ENCODE peak calls at places on chromosomes 13 and 19, in four cellular contexts. D, X, W and Q are unnamed samples.

GRCh38 chr19:45693168-45693788 is 812 bp downstream of the QPCTL start:
- DNase-seq in X (peak; percentile 80), W (peak; percentile 85), D (peak; percentile 88), Q (peak; percentile 81)

GRCh38 chr19:498977-499623 is 2.8 kb downstream of the MADCAM1 start:
- DNase-seq in D (no peak), W (no peak), X (no peak), Q (no peak)

GRCh38 chr19:18173572-18174294 is at the start of gene IFI30:
- DNase-seq in D (peak; percentile 76), W (peak; percentile 69), X (peak; percentile 68), Q (peak; percentile 73)

GRCh38 chr19:45363861-45364459 is 6.4 kb downstream of the ERCC2 start:
- DNase-seq in W (no peak), D (no peak), X (no peak), Q (no peak)

GRCh38 chr13:106047859-106048258 is 487.6 kb downstream of the EFNB2 start:
- DNase-seq in X (no peak), W (no peak), D (no peak), Q (no peak)

GRCh38 chr13:114319441-114319871 is 5.2 kb downstream of the CHAMP1 start:
- DNase-seq in X (no peak), W (peak; percentile 77), D (no peak), Q (no peak)

GRCh38 chr13:106772202-106772601 is 204.3 kb upstream of the ARGLU1 start:
- DNase-seq in W (no peak), D (no peak), X (no peak), Q (no peak)

GRCh38 chr19:15265849-15266248 is 33.6 kb upstream of the EPHX3 start:
- DNase-seq in W (no peak), X (no peak), D (no peak), Q (peak; percentile 76)

GRCh38 chr19:17952041-17952976 is 14.6 kb upstream of the KCNN1 start:
- DNase-seq in W (no peak), X (peak; percentile 56), D (peak; percentile 50), Q (no peak)

GRCh38 chr13:61109741-61110140 is 305.9 kb downstream of the PCDH20 start:
- DNase-seq in W (no peak), X (no peak), D (no peak), Q (no peak)

GRCh38 chr13:95176611-95177259 is 124.5 kb downstream of the ABCC4 start:
- DNase-seq in X (no peak), D (no peak), W (peak; percentile 28), Q (no peak)

GRCh38 chr13:44084146-44084545 is 204.4 kb downstream of the LACC1 start:
- DNase-seq in D (no peak), W (no peak), X (no peak), Q (no peak)

GRCh38 chr19:38640368-38640767 is 7.1 kb upstream of the ACTN4 start:
- DNase-seq in W (no peak), X (no peak), D (no peak), Q (no peak)

GRCh38 chr19:34504809-34505291 is 23.3 kb downstream of the WTIP start:
- DNase-seq in W (no peak), X (no peak), D (no peak), Q (no peak)

GRCh38 chr13:29362849-29363604 is 232.5 kb downstream of the SLC7A1 start:
- DNase-seq in X (no peak), W (peak; percentile 60), D (peak; percentile 78), Q (no peak)

GRCh38 chr13:113548171-113548641 is 36.3 kb upstream of the TFDP1 start:
- DNase-seq in D (peak; percentile 45), X (peak; percentile 22), W (no peak), Q (no peak)

GRCh38 chr19:32614916-32615315 is 33.9 kb downstream of the PDCD5 start:
- DNase-seq in X (no peak), D (no peak), W (no peak), Q (no peak)

GRCh38 chr13:23510979-23511735 is 59.1 kb upstream of the TNFRSF19 start:
- DNase-seq in W (peak; percentile 24), X (no peak), D (peak; percentile 54), Q (no peak)

GRCh38 chr13:106619688-106620555 is 52.0 kb upstream of the ARGLU1 start:
- DNase-seq in W (peak; percentile 62), X (no peak), D (peak; percentile 79), Q (no peak)

GRCh38 chr13:52406629-52407028 is 657 bp upstream of the THSD1 start:
- DNase-seq in D (no peak), X (no peak), W (no peak), Q (no peak)

GRCh38 chr13:106591299-106591698 is 23.4 kb upstream of the ARGLU1 start:
- DNase-seq in X (no peak), W (no peak), D (no peak), Q (no peak)

GRCh38 chr13:99657848-99658265 is 156.6 kb downstream of the TM9SF2 start:
- DNase-seq in X (peak; percentile 57), D (peak; percentile 79), W (peak; percentile 29), Q (no peak)

GRCh38 chr13:53368948-53369347 is 340.3 kb downstream of the OLFM4 start:
- DNase-seq in W (no peak), X (no peak), D (peak; percentile 44), Q (no peak)

GRCh38 chr19:17091758-17092333 is 16.3 kb downstream of the MYO9B start:
- DNase-seq in W (no peak), D (no peak), X (peak; percentile 53), Q (no peak)

GRCh38 chr13:103282571-103283450 is 216.6 kb upstream of the SLC10A2 start:
- DNase-seq in D (no peak), W (peak; percentile 47), X (no peak), Q (no peak)

GRCh38 chr13:70237131-70237530 is 128.9 kb upstream of the KLHL1 start:
- DNase-seq in W (peak; percentile 61), X (no peak), D (no peak), Q (no peak)

GRCh38 chr13:44969858-44970484 is 19.3 kb downstream of the NUFIP1 start:
- DNase-seq in X (no peak), W (peak; percentile 72), D (peak; percentile 82), Q (peak; percentile 14)

GRCh38 chr19:7748756-7749155 is 1.4 kb upstream of the CD209 start:
- DNase-seq in D (no peak), W (peak; percentile 9), X (no peak), Q (no peak)

GRCh38 chr13:45063261-45063870 is 56.9 kb upstream of the GTF2F2 start:
- DNase-seq in D (no peak), X (no peak), W (peak; percentile 13), Q (no peak)

GRCh38 chr13:101181076-101181685 is 235.1 kb downstream of the NALCN start:
- DNase-seq in D (no peak), X (no peak), W (no peak), Q (no peak)

GRCh38 chr19:3932931-3933810 is at the start of gene NMRK2:
- DNase-seq in D (peak; percentile 57), X (no peak), W (no peak), Q (no peak)

GRCh38 chr19:7215176-7215575 is 79.0 kb downstream of the INSR start:
- DNase-seq in D (no peak), X (no peak), W (no peak), Q (no peak)

GRCh38 chr19:13024958-13025653 is 29.8 kb downstream of the NFIX start:
- DNase-seq in X (no peak), D (peak; percentile 51), W (no peak), Q (no peak)
- H3K4me1 ChIP-seq in X (peaks cover 20% of the 10 kb centered on the region), D (peaks cover 21% of the 10 kb centered on the region), W (peaks cover 20% of the 10 kb centered on the region), Q (peaks cover 32% of the 10 kb centered on the region)

DNA sequence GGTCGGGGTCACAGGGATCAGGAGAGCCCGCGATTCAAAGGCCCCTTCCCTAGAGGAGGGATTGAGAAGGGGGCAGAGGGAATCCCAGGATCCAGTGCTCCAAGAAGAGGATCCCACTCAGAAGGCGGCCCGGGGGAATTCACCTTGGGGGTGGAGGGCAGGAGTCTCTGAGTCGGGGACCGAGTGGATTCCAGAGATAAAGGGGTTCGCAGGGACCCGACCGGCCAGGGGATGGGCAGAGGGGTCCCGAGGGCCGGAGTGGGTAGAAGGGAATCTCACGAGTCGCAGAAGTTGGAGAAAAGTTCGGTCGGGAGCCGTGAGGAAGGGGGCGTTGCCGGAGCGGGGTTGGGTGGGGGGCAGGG is 261 bp downstream of the PRKD2 start:
- DNase-seq in X (no peak), W (no peak), D (peak; percentile 58), Q (no peak)
- H3K27ac ChIP-seq in X (peak overlapping the region; percentile 92), W (no peak overlapping the region), D (peak overlapping the region; percentile 83), Q (peak overlapping the region; percentile 97)

GRCh38 chr19:13012390-13012689 is 17.1 kb downstream of the NFIX start:
- DNase-seq in W (no peak), X (no peak), D (no peak), Q (no peak)
- H3K4me1 ChIP-seq in W (peaks cover 44% of the 10 kb centered on the region), X (peaks cover 25% of the 10 kb centered on the region), D (peaks cover 9% of the 10 kb centered on the region), Q (peaks cover 47% of the 10 kb centered on the region)

DNA sequence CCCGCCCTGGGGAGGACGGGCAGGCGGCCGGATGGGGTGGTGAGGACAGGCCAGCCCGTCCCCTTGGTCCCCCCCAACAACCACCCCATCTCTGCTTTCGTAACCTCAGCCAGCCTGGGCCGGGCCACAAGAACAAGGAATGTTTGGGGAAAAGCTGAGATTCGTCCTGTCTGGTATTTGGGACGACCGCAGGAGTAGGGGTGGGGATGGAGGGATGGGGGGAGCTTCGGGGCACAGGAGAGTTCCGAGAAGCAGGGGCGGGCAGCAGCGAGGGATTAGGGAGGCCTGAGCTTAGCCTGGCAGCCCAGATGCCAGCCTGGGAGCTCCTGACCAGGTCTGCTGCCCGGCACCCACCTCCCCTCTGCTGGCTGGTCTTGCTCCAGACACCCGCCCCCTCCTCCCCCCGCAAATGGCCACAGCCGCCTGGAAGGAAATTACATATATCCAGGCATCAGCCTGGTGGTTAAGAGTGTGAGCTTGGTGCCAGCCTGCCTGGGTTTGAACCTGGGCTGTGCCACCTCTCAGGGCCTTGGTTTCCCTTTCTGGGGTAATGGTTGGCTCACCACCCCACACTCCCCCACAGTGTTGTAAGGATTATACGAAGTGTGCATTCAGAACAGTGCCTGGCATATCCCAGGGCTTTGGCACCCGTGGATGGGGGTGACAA is at the start of gene PODNL1:
- DNase-seq in X (no peak), W (peak; percentile 22), D (peak; percentile 28), Q (no peak)
- H3K27ac ChIP-seq in X (no peak within 1 kb of the TSS), W (no peak within 1 kb of the TSS), D (no peak within 1 kb of the TSS), Q (no peak within 1 kb of the TSS)